ENCODE peak calls at places on chromosomes 16 and 17, in four cellular contexts. Q, D, K and J are unnamed samples.

GRCh38 chr16:25066747-25067631 is 44.6 kb upstream of the LCMT1 start:
- DNase-seq in Q (peak), D (peak), K (peak), J (peak)

GRCh38 chr17:30520882-30521281 is 43.7 kb downstream of the GOSR1 start:
- DNase-seq in Q (no peak), D (no peak), K (no peak), J (no peak)

GRCh38 chr17:45225051-45225700 is 3.5 kb downstream of the FMNL1 start:
- DNase-seq in Q (no peak), D (peak), K (no peak), J (no peak)

GRCh38 chr16:21211486-21211885 is at the start of gene ZP2:
- DNase-seq in Q (no peak), D (no peak), K (no peak), J (no peak)

GRCh38 chr16:73565925-73566324 is 518.0 kb upstream of the ZFHX3 start:
- DNase-seq in Q (no peak), D (no peak), K (no peak), J (no peak)

GRCh38 chr16:77788196-77789084 is at the start of gene VAT1L:
- DNase-seq in Q (peak), D (peak), K (peak), J (no peak)

GRCh38 chr16:3046506-3047386 is at the start of gene MMP25:
- DNase-seq in Q (no peak), D (no peak), K (no peak), J (no peak)

GRCh38 chr17:67467500-67468481 is 90.7 kb downstream of the PITPNC1 start:
- DNase-seq in Q (no peak), D (no peak), K (no peak), J (no peak)

GRCh38 chr17:57309479-57309878 is 53.2 kb downstream of the MSI2 start:
- DNase-seq in Q (no peak), D (no peak), K (no peak), J (no peak)

GRCh38 chr16:86619263-86619935 is 41.0 kb downstream of the FOXL1 start:
- DNase-seq in Q (peak), D (peak), K (peak), J (no peak)

GRCh38 chr17:76009447-76009846 is 8.8 kb downstream of the CDK3 start:
- DNase-seq in Q (no peak), D (no peak), K (no peak), J (no peak)

GRCh38 chr17:74298690-74299617 is 24.9 kb downstream of the DNAI2 start:
- DNase-seq in Q (no peak), D (no peak), K (no peak), J (no peak)

GRCh38 chr17:74299618-74300009 is 25.6 kb downstream of the DNAI2 start:
- DNase-seq in Q (no peak), D (no peak), K (no peak), J (no peak)

GRCh38 chr17:74297941-74298340 is 23.9 kb downstream of the DNAI2 start:
- DNase-seq in Q (no peak), D (no peak), K (no peak), J (no peak)

GRCh38 chr17:74295625-74296547 is 21.9 kb downstream of the DNAI2 start:
- DNase-seq in Q (no peak), D (no peak), K (peak), J (no peak)

DNA sequence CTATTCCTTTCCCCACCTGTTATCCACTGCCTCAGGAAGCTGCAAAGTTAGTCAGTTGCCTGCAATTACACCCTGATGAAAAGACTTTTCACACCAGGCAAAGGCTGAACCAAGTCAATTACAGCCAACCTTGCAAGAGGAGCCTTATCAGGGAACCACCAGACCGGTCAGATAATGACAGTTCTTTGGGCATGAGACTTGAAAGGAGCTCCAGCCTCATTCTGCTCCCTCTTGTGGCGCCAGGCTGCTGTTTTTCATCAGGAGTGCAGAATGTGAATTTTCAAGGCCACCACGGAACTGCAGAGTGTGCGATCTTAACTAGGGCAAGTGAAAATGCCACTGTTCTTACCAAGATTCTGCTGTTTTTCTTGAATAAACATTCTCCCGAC is 22.5 kb downstream of the DNAI2 start:
- DNase-seq in Q (peak), D (peak), K (peak), J (peak)
- TF ChIP-seq HMGXB4 in Q (no peak), D (no peak), K (no peak), J (no peak)

DNA sequence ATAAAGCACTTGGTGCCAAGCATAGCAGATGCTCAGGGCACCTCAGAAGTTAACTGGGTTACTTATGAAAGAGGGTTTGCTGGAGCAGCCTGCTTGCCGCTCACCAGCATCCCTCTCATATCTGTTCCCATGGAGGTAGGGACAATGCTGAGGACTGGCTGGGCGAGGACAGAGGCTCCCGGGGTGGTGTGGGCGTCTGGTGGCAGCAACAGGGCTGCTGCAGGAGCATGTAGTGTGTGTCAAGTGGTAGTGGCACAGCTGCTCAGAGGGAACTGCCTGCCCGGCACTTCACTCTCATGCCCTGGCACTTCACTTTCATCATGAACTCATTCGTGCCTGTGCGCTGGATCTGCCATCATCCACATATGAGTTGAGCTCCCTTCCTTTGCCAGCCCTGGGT is 26.9 kb upstream of the ZNHIT3 start:
- DNase-seq in Q (no peak), D (no peak), K (no peak), J (no peak)
- TF ChIP-seq HMGXB4 in Q (no peak), D (no peak), K (no peak), J (no peak)

DNA sequence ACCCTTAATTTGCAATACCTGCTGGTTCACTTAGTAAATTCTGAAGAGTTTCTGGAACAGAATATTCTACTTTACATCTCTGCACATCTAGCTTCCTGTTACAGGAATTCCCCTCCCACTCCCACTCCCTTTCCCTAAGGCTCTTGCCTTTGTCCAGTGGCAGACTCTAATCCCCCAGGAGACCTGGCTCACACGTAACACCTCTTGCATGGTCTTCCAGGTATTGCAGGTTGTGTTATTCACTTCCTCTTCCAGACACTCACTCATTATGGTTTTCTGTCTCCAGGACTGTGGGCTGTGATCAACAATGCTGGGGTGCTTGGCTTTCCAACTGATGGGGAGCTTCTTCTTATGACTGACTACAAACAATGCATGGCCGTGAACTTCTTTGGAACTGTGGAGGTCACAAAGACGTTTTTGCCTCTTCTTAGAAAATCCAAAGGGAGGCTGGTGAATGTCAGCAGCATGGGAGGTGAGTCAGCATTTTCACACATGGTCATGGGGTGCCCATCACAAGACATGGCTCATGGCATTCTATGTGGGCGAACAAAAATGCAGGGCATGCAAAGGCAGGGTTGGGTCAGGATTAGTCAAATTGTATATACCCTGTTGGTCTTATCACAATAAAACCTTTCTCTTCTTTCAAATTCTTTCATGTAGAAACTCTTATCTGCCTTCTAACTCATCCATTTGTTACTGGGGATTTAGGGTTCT is 35.8 kb downstream of the HSD17B2 start:
- DNase-seq in Q (no peak), D (peak), K (no peak), J (no peak)
- TF ChIP-seq HMGXB4 in Q (no peak), D (no peak), K (no peak), J (no peak)

DNA sequence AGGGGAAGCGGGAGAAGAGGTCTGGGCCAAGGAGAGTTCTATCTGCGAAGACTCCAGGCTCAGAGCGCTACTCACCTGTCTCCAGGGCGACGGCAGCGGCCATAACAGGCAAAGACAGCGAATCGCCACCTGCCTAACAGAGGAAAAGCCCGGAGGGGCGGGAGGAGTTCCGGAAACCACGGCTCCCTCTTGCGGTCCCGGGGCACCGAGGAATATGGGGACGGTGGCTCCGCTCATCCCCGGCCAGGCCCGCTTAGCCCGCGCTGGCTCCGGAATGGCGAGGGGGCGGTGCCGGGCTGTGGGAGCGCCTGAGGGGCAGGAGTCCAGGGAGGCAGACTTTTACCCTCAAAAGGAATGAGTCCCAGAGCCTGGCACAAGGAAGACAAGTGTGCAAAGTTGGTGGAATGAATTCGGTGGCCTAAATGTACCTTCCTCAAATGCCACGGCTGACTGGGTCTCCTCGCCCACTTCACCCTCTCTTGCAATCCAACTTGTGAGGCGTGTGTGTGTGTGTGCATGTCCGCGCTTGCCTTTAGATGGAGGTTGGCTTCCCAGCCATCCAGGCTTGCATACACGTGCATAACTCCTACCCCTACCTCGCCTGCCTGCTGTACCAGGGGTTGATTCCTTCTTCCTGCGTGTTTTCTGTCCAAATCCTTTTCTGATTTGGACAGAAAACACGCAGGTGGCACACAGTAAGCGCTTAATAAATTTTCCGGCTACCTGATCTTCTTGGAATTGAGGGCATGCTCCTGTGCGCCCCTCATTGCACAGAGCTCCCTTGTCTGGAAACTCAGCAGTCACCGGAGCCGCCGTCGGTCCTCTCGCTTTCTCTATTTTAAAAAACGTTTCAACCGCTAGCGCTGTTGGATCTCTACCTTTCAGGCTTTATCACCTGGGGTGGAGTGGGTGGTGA is 3.5 kb downstream of the C17orf100 start:
- DNase-seq in Q (peak), D (no peak), K (no peak), J (no peak)
- TF ChIP-seq HMGXB4 in Q (no peak), D (no peak), K (no peak), J (no peak)

DNA sequence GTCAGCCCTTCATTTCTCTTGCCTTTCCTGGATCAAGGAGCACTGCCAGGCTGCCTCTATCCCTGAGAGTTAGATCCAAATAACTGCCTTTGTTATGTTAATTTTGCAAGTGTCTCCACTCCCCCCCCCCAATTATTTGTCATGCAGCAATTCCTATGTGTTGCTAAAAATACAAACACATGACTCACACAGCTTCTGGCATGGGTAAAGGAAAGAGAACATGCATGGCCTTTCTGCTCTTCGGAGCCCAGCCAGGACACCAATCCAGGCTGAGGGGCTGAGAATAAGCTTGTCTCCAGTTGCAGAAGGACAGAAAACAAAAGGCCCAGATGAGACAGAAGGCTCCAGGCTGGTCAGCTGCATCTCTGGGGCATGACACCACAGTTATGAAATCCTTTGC is 148.0 kb upstream of the TNRC6C start:
- DNase-seq in Q (no peak), D (no peak), K (no peak), J (no peak)
- TF ChIP-seq HMGXB4 in Q (no peak), D (no peak), K (no peak), J (no peak)

GRCh38 chr17:12089809-12090384 is 69.2 kb downstream of the MAP2K4 start:
- DNase-seq in Q (no peak), D (peak), K (peak), J (peak)
- TF ChIP-seq HMGXB4 in Q (no peak), D (no peak), K (no peak), J (no peak)

DNA sequence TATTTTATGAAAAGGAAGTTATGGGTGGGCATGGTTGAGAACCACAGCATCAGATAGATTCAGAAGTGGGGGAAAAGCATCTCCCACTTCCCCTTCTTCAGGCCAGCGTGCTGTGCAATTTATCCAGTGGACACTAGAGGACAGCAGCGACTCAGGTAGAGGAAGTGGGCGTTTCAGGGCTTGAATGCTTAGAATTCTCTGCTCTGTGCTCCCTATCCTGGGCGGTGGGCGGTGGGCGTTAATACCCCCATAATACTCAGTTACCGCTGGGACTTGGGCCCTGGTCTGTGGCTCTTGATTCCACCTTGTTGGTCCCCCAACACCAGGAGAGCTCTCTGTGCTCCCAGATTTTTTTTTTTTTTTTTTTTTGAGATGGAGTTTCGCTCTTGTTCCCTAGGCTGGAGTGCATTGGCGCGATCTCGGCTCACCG is 3.7 kb upstream of the LYZL6 start:
- DNase-seq in Q (peak), D (peak), K (peak), J (peak)
- TF ChIP-seq HMGXB4 in Q (no peak), D (no peak), K (no peak), J (no peak)

DNA sequence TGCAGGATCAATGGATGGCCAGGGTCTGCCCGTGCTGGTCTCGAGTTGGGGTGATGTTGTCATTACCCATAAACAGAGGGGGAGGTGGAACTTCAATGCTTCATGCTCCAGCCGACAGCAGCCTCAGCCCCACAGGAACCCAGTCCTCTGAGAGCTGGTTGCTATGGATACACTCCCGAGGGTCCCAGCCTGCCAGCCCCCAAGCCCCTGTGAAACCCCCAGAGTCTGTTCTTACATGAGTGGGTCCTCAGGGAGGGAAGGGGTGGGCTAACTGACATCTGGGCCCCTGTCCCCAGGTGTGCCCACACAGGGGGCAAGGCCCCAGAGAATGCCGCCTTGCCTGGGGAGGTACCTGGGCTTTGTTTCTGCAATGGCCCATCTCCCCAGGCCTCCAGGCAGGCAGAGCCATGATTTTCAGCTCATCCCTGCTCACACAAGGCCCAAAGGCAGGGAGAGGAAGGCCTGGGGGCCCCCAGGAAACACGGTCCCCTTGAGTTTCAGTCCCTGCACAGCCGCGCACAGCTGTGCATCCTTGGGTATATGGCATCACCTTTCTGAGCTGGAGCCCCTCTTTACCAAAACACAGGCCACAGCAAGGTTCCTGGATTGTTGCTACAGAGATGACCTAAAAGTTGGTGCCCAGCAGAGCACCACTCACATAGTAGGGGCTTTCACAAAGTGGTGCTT is 223.7 kb downstream of the ZNF423 start:
- DNase-seq in Q (no peak), D (no peak), K (no peak), J (no peak)
- TF ChIP-seq HMGXB4 in Q (no peak), D (no peak), K (no peak), J (no peak)

GRCh38 chr16:85316944-85317343 is 204.7 kb upstream of the CIBAR2 start:
- DNase-seq in Q (no peak), D (no peak), K (peak), J (no peak)

GRCh38 chr16:85314633-85315032 is 202.4 kb upstream of the CIBAR2 start:
- DNase-seq in Q (no peak), D (no peak), K (no peak), J (no peak)

GRCh38 chr16:85315871-85316270 is 203.6 kb upstream of the CIBAR2 start:
- DNase-seq in Q (no peak), D (no peak), K (no peak), J (no peak)

GRCh38 chr16:85317704-85318103 is 205.4 kb upstream of the CIBAR2 start:
- DNase-seq in Q (no peak), D (no peak), K (no peak), J (no peak)

GRCh38 chr16:85316321-85316919 is 204.1 kb upstream of the CIBAR2 start:
- DNase-seq in Q (peak), D (peak), K (peak), J (peak)
- TF ChIP-seq HMGXB4 in Q (peak), D (no peak), K (no peak), J (peak)